ENCODE peak calls at places on chromosomes 16 and 17, in five cellular contexts. R is HepG2, K is MM.1S, S is aorta, Y is iPS DF 6.9. E is an unnamed sample. For H3K9me3, the result is how much of the 10 kb centered on the place peaks cover.

GRCh38 chr16:84680165-84680842 is 19.5 kb upstream of the USP10 start:
- DNase-seq in R (no peak), K (no peak), S (no peak), Y (no peak), E (no peak)

GRCh38 chr17:11278186-11278983 is 37.4 kb downstream of the SHISA6 start:
- DNase-seq in R (no peak), K (no peak), S (no peak), Y (no peak), E (no peak)

GRCh38 chr17:34499576-34499975 is 79.8 kb upstream of the TMEM132E start:
- DNase-seq in R (no peak), K (peak), S (no peak), Y (peak), E (no peak)

GRCh38 chr17:12619444-12620199 is 46.1 kb upstream of the MYOCD start:
- DNase-seq in R (no peak), K (no peak), S (no peak), Y (no peak), E (no peak)

GRCh38 chr17:59829217-59830006 is 63.3 kb downstream of the TUBD1 start:
- DNase-seq in R (peak), K (peak), S (no peak), Y (no peak), E (peak)

GRCh38 chr17:52841971-52842370 is 683.5 kb upstream of the CA10 start:
- DNase-seq in R (no peak), K (no peak), S (no peak), Y (no peak), E (no peak)

GRCh38 chr17:6239237-6239798 is 169.1 kb downstream of the WSCD1 start:
- DNase-seq in R (no peak), K (no peak), S (no peak), Y (no peak), E (no peak)

GRCh38 chr16:2710711-2711231 is 9.3 kb downstream of the PRSS27 start:
- DNase-seq in R (no peak), K (no peak), S (no peak), Y (no peak), E (no peak)

GRCh38 chr17:63919311-63919723 is 678 bp upstream of the GH1 start:
- DNase-seq in R (peak), K (peak), S (peak), Y (no peak), E (peak)

GRCh38 chr17:80877095-80877828 is 114.4 kb upstream of the CHMP6 start:
- DNase-seq in R (no peak), K (no peak), S (peak), Y (no peak), E (no peak)

GRCh38 chr16:4053663-4054479 is 62.4 kb downstream of the ADCY9 start:
- DNase-seq in R (no peak), K (no peak), S (peak), Y (no peak), E (no peak)

GRCh38 chr16:85306071-85306792 is 194.0 kb upstream of the CIBAR2 start:
- DNase-seq in R (peak), K (no peak), S (peak), Y (no peak), E (peak)

GRCh38 chr17:12388206-12388605 is 277.5 kb upstream of the MYOCD start:
- DNase-seq in R (no peak), K (no peak), S (no peak), Y (no peak), E (no peak)

GRCh38 chr16:14186007-14186953 is 115.2 kb downstream of the MRTFB start:
- DNase-seq in R (no peak), K (no peak), S (peak), Y (no peak), E (no peak)

GRCh38 chr16:77763994-77764393 is 24.4 kb upstream of the VAT1L start:
- DNase-seq in R (no peak), K (no peak), S (no peak), Y (no peak), E (no peak)

GRCh38 chr17:78330570-78331224 is 29.2 kb downstream of the SOCS3 start:
- DNase-seq in R (no peak), K (no peak), S (no peak), Y (no peak), E (no peak)

GRCh38 chr16:557463-558297 is 2.5 kb upstream of the PRR35 start:
- DNase-seq in R (no peak), K (no peak), S (no peak), Y (no peak), E (no peak)

GRCh38 chr17:69704935-69705334 is 290.4 kb downstream of the MAP2K6 start:
- DNase-seq in R (no peak), K (no peak), S (no peak), Y (no peak), E (no peak)

GRCh38 chr16:11806721-11807120 is 9.7 kb upstream of the ZC3H7A start:
- DNase-seq in R (no peak), K (no peak), S (no peak), Y (no peak), E (no peak)

GRCh38 chr17:55285340-55286301 is 20.9 kb downstream of the HLF start:
- DNase-seq in R (peak), K (no peak), S (peak), Y (no peak), E (peak)

GRCh38 chr17:61314368-61315078 is 85.1 kb upstream of the TBX2 start:
- DNase-seq in R (no peak), K (no peak), S (peak), Y (no peak), E (peak)

GRCh38 chr16:77059441-77059840 is 131.5 kb upstream of the MON1B start:
- DNase-seq in R (no peak), K (no peak), S (no peak), Y (no peak), E (no peak)

DNA sequence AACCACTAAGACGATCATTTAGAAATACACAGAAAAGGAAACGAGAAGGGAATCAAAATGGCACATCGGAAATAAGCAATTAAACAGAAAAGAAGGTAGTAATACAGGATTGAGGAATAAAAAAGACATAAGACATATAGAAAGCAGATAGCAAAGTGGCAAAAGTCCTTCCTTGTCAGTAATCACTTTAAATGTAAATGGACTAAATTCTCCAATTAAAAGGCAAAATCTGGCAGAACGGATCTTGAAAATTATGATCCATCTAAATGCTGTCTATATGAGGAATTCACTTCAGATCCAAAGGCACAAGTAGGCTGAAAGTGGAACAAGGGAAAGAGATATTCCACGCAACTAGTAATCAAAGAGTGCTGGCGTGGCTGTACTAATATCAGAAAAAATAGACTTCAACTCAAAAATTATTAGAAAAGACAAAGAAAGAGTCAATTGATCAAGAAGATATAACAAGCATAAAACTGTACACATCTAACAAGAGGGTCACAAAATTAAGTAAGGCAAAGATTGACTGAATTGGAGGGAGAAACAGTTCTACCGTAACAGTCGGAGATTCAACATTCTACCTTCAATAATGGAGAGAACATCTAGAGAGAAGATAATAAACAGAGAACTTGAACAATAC is 36.8 kb upstream of the METRNL start:
- DNase-seq in R (no peak), K (no peak), S (no peak), Y (no peak), E (no peak)
- H3K9me3 ChIP-seq in R (under half), K (under half), S (under half), Y (under half), E (under half)

GRCh38 chr16:35150805-35151312 is 1691.4 kb downstream of the TP53TG3F start:
- DNase-seq in R (no peak), K (no peak), S (no peak), Y (no peak), E (no peak)

GRCh38 chr16:35148748-35149147 is 1689.3 kb downstream of the TP53TG3F start:
- DNase-seq in R (no peak), K (no peak), S (no peak), Y (no peak), E (no peak)

GRCh38 chr16:35152067-35152627 is 1692.7 kb downstream of the TP53TG3F start:
- DNase-seq in R (no peak), K (no peak), S (no peak), Y (no peak), E (no peak)

GRCh38 chr16:35149550-35149949 is 1690.1 kb downstream of the TP53TG3F start:
- DNase-seq in R (no peak), K (no peak), S (no peak), Y (no peak), E (no peak)

DNA sequence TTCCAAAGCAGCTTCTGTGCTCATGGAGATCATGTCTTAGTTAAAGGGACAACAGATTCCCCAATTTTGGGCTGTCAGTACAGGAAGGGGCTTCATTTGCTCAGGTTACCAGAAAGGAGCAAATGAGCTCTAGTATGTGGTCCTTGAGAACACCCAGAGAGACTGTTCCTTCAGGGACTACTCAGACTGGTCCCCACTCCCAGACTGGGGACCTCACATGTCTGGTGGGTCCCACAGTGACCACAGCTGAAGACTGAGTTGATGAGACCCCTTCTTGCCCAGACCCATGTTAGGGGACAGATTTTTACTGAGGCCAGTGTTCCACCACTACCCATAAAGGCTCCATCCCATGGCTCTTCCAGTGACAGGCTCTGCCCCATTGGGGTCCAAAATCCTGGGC is 1695.2 kb downstream of the TP53TG3F start:
- DNase-seq in R (no peak), K (no peak), S (no peak), Y (no peak), E (no peak)
- H3K9me3 ChIP-seq in R (half or more), K (under half), S (under half), Y (under half), E (under half)

GRCh38 chr16:75169899-75170405 is 21.6 kb downstream of the ZFP1 start:
- DNase-seq in R (no peak), K (no peak), S (no peak), Y (no peak), E (no peak)
- H3K9me3 ChIP-seq in R (half or more), K (under half), S (under half), Y (under half), E (under half)

GRCh38 chr16:35795361-35796029 is 2336.1 kb downstream of the TP53TG3F start:
- DNase-seq in R (no peak), K (peak), S (no peak), Y (no peak), E (no peak)

GRCh38 chr16:35788381-35788780 is 2329.0 kb downstream of the TP53TG3F start:
- DNase-seq in R (no peak), K (no peak), S (no peak), Y (no peak), E (no peak)

GRCh38 chr16:35797811-35798210 is 2338.4 kb downstream of the TP53TG3F start:
- DNase-seq in R (no peak), K (no peak), S (no peak), Y (no peak), E (no peak)

GRCh38 chr16:35792516-35793285 is 2333.3 kb downstream of the TP53TG3F start:
- DNase-seq in R (no peak), K (no peak), S (no peak), Y (no peak), E (no peak)
- H3K9me3 ChIP-seq in R (half or more), K (under half), S (under half), Y (under half), E (under half)

GRCh38 chr16:71443714-71444113 is 1.9 kb upstream of the TLE7 start:
- DNase-seq in R (no peak), K (no peak), S (no peak), Y (no peak), E (no peak)

GRCh38 chr16:71448274-71448866 is 6.5 kb upstream of the TLE7 start:
- DNase-seq in R (no peak), K (no peak), S (no peak), Y (no peak), E (no peak)

GRCh38 chr16:71453051-71453450 is 9.0 kb downstream of the ZNF23 start:
- DNase-seq in R (no peak), K (no peak), S (no peak), Y (no peak), E (no peak)

GRCh38 chr16:71449020-71449419 is 7.2 kb upstream of the TLE7 start:
- DNase-seq in R (no peak), K (no peak), S (no peak), Y (no peak), E (no peak)
- H3K9me3 ChIP-seq in R (under half), K (under half), S (under half), Y (under half), E (under half)

GRCh38 chr17:22703786-22704441 is 1011.6 kb downstream of the KCNJ18 start:
- DNase-seq in R (no peak), K (no peak), S (no peak), Y (no peak), E (no peak)

GRCh38 chr17:22704674-22705073 is 1012.4 kb downstream of the KCNJ18 start:
- DNase-seq in R (no peak), K (no peak), S (no peak), Y (no peak), E (no peak)

GRCh38 chr17:22703204-22703603 is 1010.9 kb downstream of the KCNJ18 start:
- DNase-seq in R (no peak), K (no peak), S (no peak), Y (no peak), E (no peak)

GRCh38 chr17:22707626-22708025 is 1015.3 kb downstream of the KCNJ18 start:
- DNase-seq in R (no peak), K (no peak), S (no peak), Y (no peak), E (no peak)
- H3K9me3 ChIP-seq in R (half or more), K (under half), S (under half), Y (under half), E (under half)

E was measured in adrenal gland.